ENCODE peak calls at places on chromosomes 11 and 22, in eight cellular contexts. One of them, this sample, is unnamed.

GRCh38 chr11:20474176-20474950 is 86.8 kb downstream of the PRMT3 start:
- DNase-seq in upper lobe of left lung: no peak
- DNase-seq in GM12865: no peak
- DNase-seq in AG04450: no peak
- DNase-seq in left lung: no peak
- DNase-seq in BJ: no peak
- DNase-seq in transverse colon: no peak
- DNase-seq in epithelial cell of esophagus: peak
- DNase-seq in this sample: no peak

GRCh38 chr22:39732625-39733024 is 160.9 kb downstream of the ENTHD1 start:
- DNase-seq in AG04450: no peak
- DNase-seq in upper lobe of left lung: no peak
- DNase-seq in GM12865: no peak
- DNase-seq in BJ: no peak
- DNase-seq in transverse colon: no peak
- DNase-seq in left lung: no peak
- DNase-seq in epithelial cell of esophagus: no peak
- DNase-seq in this sample: no peak

GRCh38 chr11:2378527-2379210 is 1.6 kb downstream of the CD81 start:
- DNase-seq in left lung: peak
- DNase-seq in GM12865: no peak
- DNase-seq in BJ: no peak
- DNase-seq in upper lobe of left lung: peak
- DNase-seq in epithelial cell of esophagus: no peak
- DNase-seq in transverse colon: no peak
- DNase-seq in AG04450: peak
- DNase-seq in this sample: peak

GRCh38 chr11:59289782-59290181 is 68.9 kb upstream of the OR5AN1 start:
- DNase-seq in AG04450: no peak
- DNase-seq in left lung: no peak
- DNase-seq in BJ: no peak
- DNase-seq in epithelial cell of esophagus: no peak
- DNase-seq in GM12865: no peak
- DNase-seq in transverse colon: no peak
- DNase-seq in upper lobe of left lung: no peak
- DNase-seq in this sample: no peak

GRCh38 chr11:129639300-129639699 is 176.3 kb upstream of the TMEM45B start:
- DNase-seq in epithelial cell of esophagus: peak
- DNase-seq in transverse colon: no peak
- DNase-seq in GM12865: no peak
- DNase-seq in BJ: peak
- DNase-seq in upper lobe of left lung: no peak
- DNase-seq in AG04450: peak
- DNase-seq in left lung: no peak
- DNase-seq in this sample: no peak

GRCh38 chr11:119306373-119306890 is 10.5 kb downstream of the MCAM start:
- DNase-seq in GM12865: no peak
- DNase-seq in upper lobe of left lung: no peak
- DNase-seq in transverse colon: no peak
- DNase-seq in left lung: no peak
- DNase-seq in BJ: no peak
- DNase-seq in epithelial cell of esophagus: no peak
- DNase-seq in AG04450: no peak
- DNase-seq in this sample: no peak

GRCh38 chr11:79950172-79950571 is 509.3 kb upstream of the TENM4 start:
- DNase-seq in AG04450: no peak
- DNase-seq in upper lobe of left lung: no peak
- DNase-seq in transverse colon: no peak
- DNase-seq in epithelial cell of esophagus: no peak
- DNase-seq in GM12865: no peak
- DNase-seq in BJ: no peak
- DNase-seq in left lung: no peak
- DNase-seq in this sample: no peak

GRCh38 chr11:9516113-9516512 is 55.3 kb downstream of the ZNF143 start:
- DNase-seq in upper lobe of left lung: no peak
- DNase-seq in AG04450: no peak
- DNase-seq in transverse colon: no peak
- DNase-seq in BJ: no peak
- DNase-seq in left lung: no peak
- DNase-seq in GM12865: no peak
- DNase-seq in epithelial cell of esophagus: no peak
- DNase-seq in this sample: peak

GRCh38 chr11:8757047-8757446 is 74.5 kb downstream of the RPL27A start:
- DNase-seq in left lung: no peak
- DNase-seq in transverse colon: no peak
- DNase-seq in BJ: no peak
- DNase-seq in GM12865: no peak
- DNase-seq in epithelial cell of esophagus: peak
- DNase-seq in upper lobe of left lung: no peak
- DNase-seq in AG04450: no peak
- DNase-seq in this sample: no peak

GRCh38 chr11:118092907-118093571 is 6.3 kb upstream of the SMIM35 start:
- DNase-seq in BJ: no peak
- DNase-seq in upper lobe of left lung: no peak
- DNase-seq in AG04450: no peak
- DNase-seq in epithelial cell of esophagus: peak
- DNase-seq in GM12865: no peak
- DNase-seq in left lung: no peak
- DNase-seq in transverse colon: no peak
- DNase-seq in this sample: no peak

GRCh38 chr22:27377501-27377900 is 424.1 kb downstream of the MN1 start:
- DNase-seq in AG04450: no peak
- DNase-seq in left lung: no peak
- DNase-seq in transverse colon: no peak
- DNase-seq in epithelial cell of esophagus: peak
- DNase-seq in BJ: no peak
- DNase-seq in upper lobe of left lung: no peak
- DNase-seq in GM12865: no peak
- DNase-seq in this sample: no peak

GRCh38 chr11:83948205-83948604 is 662.0 kb upstream of the CCDC90B start:
- DNase-seq in upper lobe of left lung: no peak
- DNase-seq in left lung: no peak
- DNase-seq in AG04450: no peak
- DNase-seq in GM12865: no peak
- DNase-seq in epithelial cell of esophagus: no peak
- DNase-seq in transverse colon: no peak
- DNase-seq in BJ: no peak
- DNase-seq in this sample: no peak

GRCh38 chr22:50261615-50262459 is at the start of gene MAPK12:
- DNase-seq in epithelial cell of esophagus: no peak
- DNase-seq in left lung: no peak
- DNase-seq in GM12865: peak
- DNase-seq in upper lobe of left lung: peak
- DNase-seq in AG04450: no peak
- DNase-seq in BJ: no peak
- DNase-seq in transverse colon: no peak
- DNase-seq in this sample: no peak

GRCh38 chr22:23815781-23816551 is 22.8 kb downstream of the DERL3 start:
- DNase-seq in GM12865: no peak
- DNase-seq in BJ: no peak
- DNase-seq in left lung: peak
- DNase-seq in AG04450: no peak
- DNase-seq in transverse colon: no peak
- DNase-seq in epithelial cell of esophagus: no peak
- DNase-seq in upper lobe of left lung: no peak
- DNase-seq in this sample: no peak

GRCh38 chr11:28243596-28243995 is 135.4 kb downstream of the METTL15 start:
- DNase-seq in upper lobe of left lung: no peak
- DNase-seq in left lung: no peak
- DNase-seq in AG04450: no peak
- DNase-seq in transverse colon: no peak
- DNase-seq in GM12865: no peak
- DNase-seq in BJ: no peak
- DNase-seq in epithelial cell of esophagus: no peak
- DNase-seq in this sample: no peak

DNA sequence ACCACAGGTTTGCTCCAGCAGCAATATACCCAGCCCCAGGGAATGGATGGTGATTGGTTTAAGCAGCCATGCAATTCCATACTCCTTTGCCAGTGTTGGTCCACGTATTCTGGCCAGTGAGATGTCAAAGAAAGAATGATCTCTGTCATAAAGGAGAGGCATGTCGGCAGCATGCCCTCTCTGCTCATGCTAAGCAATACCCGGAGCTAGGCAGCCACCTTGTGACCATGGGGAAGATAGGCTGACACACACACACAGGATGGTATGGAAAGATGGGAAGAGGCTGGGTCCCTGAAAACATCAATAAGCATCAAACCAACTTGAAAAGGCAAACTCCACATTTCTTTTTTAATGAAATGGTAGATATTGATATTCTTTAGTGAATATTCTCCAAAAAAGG is 5.1 kb downstream of the ABCC8 start:
- DNase-seq in transverse colon: no peak
- DNase-seq in BJ: no peak
- DNase-seq in upper lobe of left lung: no peak
- DNase-seq in left lung: no peak
- DNase-seq in AG04450: no peak
- DNase-seq in epithelial cell of esophagus: no peak
- DNase-seq in GM12865: peak
- DNase-seq in this sample: no peak
- TF ChIP-seq CTCF in transverse colon: no peak
- TF ChIP-seq CTCF in BJ: no peak
- TF ChIP-seq CTCF in upper lobe of left lung: no peak
- TF ChIP-seq CTCF in left lung: no peak
- TF ChIP-seq CTCF in AG04450: no peak
- TF ChIP-seq CTCF in epithelial cell of esophagus: no peak
- TF ChIP-seq CTCF in GM12865: no peak
- TF ChIP-seq CTCF in this sample: no peak

GRCh38 chr11:70078796-70079616 is 889 bp downstream of the ANO1 start:
- DNase-seq in upper lobe of left lung: no peak
- DNase-seq in BJ: no peak
- DNase-seq in GM12865: no peak
- DNase-seq in transverse colon: no peak
- DNase-seq in left lung: peak
- DNase-seq in epithelial cell of esophagus: no peak
- DNase-seq in AG04450: no peak
- DNase-seq in this sample: no peak
- H3K4me3 ChIP-seq in upper lobe of left lung: no peak
- H3K4me3 ChIP-seq in BJ: no peak
- H3K4me3 ChIP-seq in GM12865: no peak
- H3K4me3 ChIP-seq in transverse colon: no peak
- H3K4me3 ChIP-seq in left lung: no peak
- H3K4me3 ChIP-seq in epithelial cell of esophagus: no peak
- H3K4me3 ChIP-seq in AG04450: peak
- H3K4me3 ChIP-seq in this sample: no peak

DNA sequence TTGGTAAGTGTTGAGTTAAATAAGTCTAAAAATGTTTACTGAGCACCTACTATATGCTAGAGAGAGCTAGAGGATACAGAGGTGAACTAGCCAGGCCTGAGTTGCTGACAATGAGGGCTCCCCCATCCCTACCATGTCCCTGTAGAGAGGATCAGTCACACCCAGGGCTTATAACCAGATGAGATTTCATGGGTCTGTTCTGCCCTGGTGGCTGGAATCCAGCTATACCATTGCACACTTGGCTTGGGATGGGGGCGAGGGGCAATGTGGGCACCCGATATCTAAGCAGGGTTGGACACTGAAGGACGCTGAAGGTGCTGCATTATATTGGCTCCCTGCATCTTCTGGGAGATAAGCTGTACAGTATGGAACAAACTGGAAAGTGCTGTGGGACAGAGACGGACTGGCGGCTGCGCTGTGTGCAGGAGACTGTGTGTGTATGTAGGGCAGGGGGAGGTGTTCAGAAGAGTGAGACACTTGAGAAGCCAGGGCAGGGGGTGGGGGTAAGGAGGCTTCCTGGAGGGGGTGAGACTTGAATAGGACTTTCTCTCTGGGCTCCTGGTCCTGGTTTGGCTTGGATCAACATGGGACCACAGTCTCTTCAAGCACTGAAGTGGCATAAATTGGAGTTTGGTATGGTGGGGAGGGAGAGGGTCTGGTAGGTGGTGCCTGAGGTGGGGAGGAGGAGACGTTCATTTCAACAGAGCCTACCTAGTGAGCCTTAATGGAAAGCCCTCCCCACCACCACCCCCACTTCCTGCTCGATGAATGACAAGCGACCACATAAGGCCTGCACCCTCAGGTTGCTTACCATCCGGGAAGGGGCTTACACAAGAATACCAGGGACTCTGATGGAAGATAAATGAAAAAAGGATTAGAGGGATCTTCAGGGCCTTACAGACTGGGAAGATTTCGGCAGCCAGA is 1.8 kb downstream of the CD82 start:
- DNase-seq in BJ: no peak
- DNase-seq in GM12865: peak
- DNase-seq in left lung: no peak
- DNase-seq in transverse colon: no peak
- DNase-seq in AG04450: no peak
- DNase-seq in epithelial cell of esophagus: no peak
- DNase-seq in upper lobe of left lung: no peak
- DNase-seq in this sample: no peak
- TF ChIP-seq CTCF in BJ: no peak
- TF ChIP-seq CTCF in GM12865: no peak
- TF ChIP-seq CTCF in left lung: no peak
- TF ChIP-seq CTCF in transverse colon: no peak
- TF ChIP-seq CTCF in AG04450: peak
- TF ChIP-seq CTCF in epithelial cell of esophagus: peak
- TF ChIP-seq CTCF in upper lobe of left lung: no peak
- TF ChIP-seq CTCF in this sample: no peak

DNA sequence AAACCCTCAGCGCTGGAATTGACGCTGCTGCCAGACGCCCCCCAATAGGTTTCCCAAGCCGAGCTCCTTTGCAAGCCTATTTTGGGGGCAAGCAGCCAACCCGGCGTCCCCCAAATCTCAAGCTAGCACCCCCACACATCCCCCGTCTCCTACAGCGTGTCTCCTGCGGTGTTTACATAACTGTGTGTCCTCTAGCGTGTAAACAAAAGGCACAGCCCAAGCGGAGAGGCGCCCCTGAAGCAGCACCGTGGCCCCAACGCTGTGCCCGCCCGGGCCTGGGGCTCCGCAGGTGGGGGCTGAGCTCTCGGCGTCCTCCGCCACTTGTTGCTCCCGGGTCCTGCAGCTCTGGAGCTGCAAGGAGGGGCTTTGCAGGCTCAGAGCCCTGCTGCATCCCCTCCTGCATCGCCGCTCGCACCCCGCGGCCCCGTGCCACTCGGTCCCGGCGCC is 1.6 kb downstream of the CADM1 start:
- DNase-seq in epithelial cell of esophagus: no peak
- DNase-seq in BJ: no peak
- DNase-seq in left lung: no peak
- DNase-seq in transverse colon: no peak
- DNase-seq in upper lobe of left lung: no peak
- DNase-seq in AG04450: no peak
- DNase-seq in GM12865: no peak
- DNase-seq in this sample: no peak
- H3K4me3 ChIP-seq in epithelial cell of esophagus: peak
- H3K4me3 ChIP-seq in BJ: peak
- H3K4me3 ChIP-seq in left lung: peak
- H3K4me3 ChIP-seq in transverse colon: peak
- H3K4me3 ChIP-seq in upper lobe of left lung: peak
- H3K4me3 ChIP-seq in AG04450: peak
- H3K4me3 ChIP-seq in GM12865: peak
- H3K4me3 ChIP-seq in this sample: no peak